ENCODE peak calls at places on chromosome 2, in five cellular contexts. One of them, this sample, is unnamed.

GRCh38 chr2:100610381-100610831 is 47.6 kb downstream of the PDCL3 start:
- DNase-seq in upper lobe of right lung: peak; percentile 74
- DNase-seq in adrenal gland: peak; percentile 49
- DNase-seq in trophoblast cell: peak; percentile 56
- DNase-seq in sigmoid colon: peak; percentile 80
- DNase-seq in this sample: peak; percentile 81

GRCh38 chr2:46848446-46848845 is 67.2 kb downstream of the MCFD2 start:
- DNase-seq in upper lobe of right lung: no peak
- DNase-seq in adrenal gland: no peak
- DNase-seq in trophoblast cell: no peak
- DNase-seq in sigmoid colon: peak; percentile 92
- DNase-seq in this sample: no peak

GRCh38 chr2:73986085-73986680 is 1.5 kb downstream of the TET3 start:
- DNase-seq in upper lobe of right lung: no peak
- DNase-seq in adrenal gland: no peak
- DNase-seq in trophoblast cell: no peak
- DNase-seq in sigmoid colon: no peak
- DNase-seq in this sample: no peak

GRCh38 chr2:24482972-24483300 is 8.1 kb upstream of the NCOA1 start:
- DNase-seq in upper lobe of right lung: no peak
- DNase-seq in adrenal gland: no peak
- DNase-seq in trophoblast cell: no peak
- DNase-seq in sigmoid colon: no peak
- DNase-seq in this sample: no peak

GRCh38 chr2:28956415-28956826 is 24.7 kb upstream of the TOGARAM2 start:
- DNase-seq in upper lobe of right lung: no peak
- DNase-seq in adrenal gland: no peak
- DNase-seq in trophoblast cell: peak; percentile 27
- DNase-seq in sigmoid colon: no peak
- DNase-seq in this sample: no peak

GRCh38 chr2:185857676-185858075 is 119.1 kb downstream of the FSIP2 start:
- DNase-seq in upper lobe of right lung: no peak
- DNase-seq in adrenal gland: no peak
- DNase-seq in trophoblast cell: no peak
- DNase-seq in sigmoid colon: no peak
- DNase-seq in this sample: no peak

GRCh38 chr2:20538308-20539132 is 91.6 kb downstream of the RHOB start:
- DNase-seq in upper lobe of right lung: no peak
- DNase-seq in adrenal gland: no peak
- DNase-seq in trophoblast cell: no peak
- DNase-seq in sigmoid colon: no peak
- DNase-seq in this sample: no peak

GRCh38 chr2:11692966-11693521 is 23.0 kb upstream of the NTSR2 start:
- DNase-seq in upper lobe of right lung: no peak
- DNase-seq in adrenal gland: peak; percentile 57
- DNase-seq in trophoblast cell: peak; percentile 85
- DNase-seq in sigmoid colon: peak; percentile 78
- DNase-seq in this sample: peak; percentile 78

GRCh38 chr2:85506768-85507181 is 32.2 kb upstream of the MAT2A start:
- DNase-seq in upper lobe of right lung: no peak
- DNase-seq in adrenal gland: no peak
- DNase-seq in trophoblast cell: no peak
- DNase-seq in sigmoid colon: no peak
- DNase-seq in this sample: no peak

GRCh38 chr2:870426-870825 is 80.2 kb upstream of the SNTG2 start:
- DNase-seq in upper lobe of right lung: peak; percentile 29
- DNase-seq in adrenal gland: no peak
- DNase-seq in trophoblast cell: no peak
- DNase-seq in sigmoid colon: no peak
- DNase-seq in this sample: no peak

GRCh38 chr2:190017837-190018236 is 44.7 kb downstream of the MSTN start:
- DNase-seq in upper lobe of right lung: no peak
- DNase-seq in adrenal gland: no peak
- DNase-seq in trophoblast cell: no peak
- DNase-seq in sigmoid colon: no peak
- DNase-seq in this sample: no peak

GRCh38 chr2:236932711-236933300 is 152.9 kb upstream of the COPS8 start:
- DNase-seq in upper lobe of right lung: no peak
- DNase-seq in adrenal gland: no peak
- DNase-seq in trophoblast cell: no peak
- DNase-seq in sigmoid colon: no peak
- DNase-seq in this sample: peak; percentile 21

GRCh38 chr2:54871457-54872103 is 148.1 kb downstream of the EML6 start:
- DNase-seq in upper lobe of right lung: no peak
- DNase-seq in adrenal gland: no peak
- DNase-seq in trophoblast cell: no peak
- DNase-seq in sigmoid colon: no peak
- DNase-seq in this sample: no peak

GRCh38 chr2:240819404-240820013 is 510 bp downstream of the KIF1A start:
- DNase-seq in upper lobe of right lung: no peak
- DNase-seq in adrenal gland: no peak
- DNase-seq in trophoblast cell: no peak
- DNase-seq in sigmoid colon: no peak
- DNase-seq in this sample: no peak

GRCh38 chr2:12045864-12046291 is 299.4 kb downstream of the LPIN1 start:
- DNase-seq in upper lobe of right lung: no peak
- DNase-seq in adrenal gland: no peak
- DNase-seq in trophoblast cell: no peak
- DNase-seq in sigmoid colon: no peak
- DNase-seq in this sample: no peak

GRCh38 chr2:17245921-17246320 is 272.3 kb downstream of the RAD51AP2 start:
- DNase-seq in upper lobe of right lung: no peak
- DNase-seq in adrenal gland: no peak
- DNase-seq in trophoblast cell: no peak
- DNase-seq in sigmoid colon: no peak
- DNase-seq in this sample: no peak

GRCh38 chr2:64819371-64819770 is 165.7 kb upstream of the SERTAD2 start:
- DNase-seq in upper lobe of right lung: no peak
- DNase-seq in adrenal gland: no peak
- DNase-seq in trophoblast cell: peak; percentile 25
- DNase-seq in sigmoid colon: no peak
- DNase-seq in this sample: no peak

GRCh38 chr2:238182362-238182761 is 21.1 kb downstream of the ILKAP start:
- DNase-seq in upper lobe of right lung: no peak
- DNase-seq in adrenal gland: no peak
- DNase-seq in trophoblast cell: no peak
- DNase-seq in sigmoid colon: no peak
- DNase-seq in this sample: no peak

GRCh38 chr2:33029459-33029858 is 82.7 kb downstream of the LTBP1 start:
- DNase-seq in upper lobe of right lung: no peak
- DNase-seq in adrenal gland: no peak
- DNase-seq in trophoblast cell: no peak
- DNase-seq in sigmoid colon: no peak
- DNase-seq in this sample: no peak

GRCh38 chr2:31038385-31038784 is 99.9 kb downstream of the GALNT14 start:
- DNase-seq in upper lobe of right lung: no peak
- DNase-seq in adrenal gland: no peak
- DNase-seq in trophoblast cell: no peak
- DNase-seq in sigmoid colon: no peak
- DNase-seq in this sample: no peak

GRCh38 chr2:169759987-169760386 is 26.4 kb downstream of the KLHL23 start:
- DNase-seq in upper lobe of right lung: no peak
- DNase-seq in adrenal gland: no peak
- DNase-seq in trophoblast cell: no peak
- DNase-seq in sigmoid colon: no peak
- DNase-seq in this sample: no peak

GRCh38 chr2:71608034-71608433 is 154.7 kb downstream of the DYSF start:
- DNase-seq in upper lobe of right lung: peak; percentile 6
- DNase-seq in adrenal gland: peak; percentile 12
- DNase-seq in trophoblast cell: no peak
- DNase-seq in sigmoid colon: peak; percentile 45
- DNase-seq in this sample: peak; percentile 40

GRCh38 chr2:234164499-234165409 is 114.3 kb downstream of the SPP2 start:
- DNase-seq in upper lobe of right lung: no peak
- DNase-seq in adrenal gland: no peak
- DNase-seq in trophoblast cell: peak; percentile 13
- DNase-seq in sigmoid colon: no peak
- DNase-seq in this sample: no peak

GRCh38 chr2:238988752-238989151 is 140.9 kb downstream of the TWIST2 start:
- DNase-seq in upper lobe of right lung: no peak
- DNase-seq in adrenal gland: no peak
- DNase-seq in trophoblast cell: no peak
- DNase-seq in sigmoid colon: peak; percentile 51
- DNase-seq in this sample: no peak

GRCh38 chr2:235300368-235301201 is 193.3 kb upstream of the AGAP1 start:
- DNase-seq in upper lobe of right lung: peak; percentile 80
- DNase-seq in adrenal gland: no peak
- DNase-seq in trophoblast cell: no peak
- DNase-seq in sigmoid colon: no peak
- DNase-seq in this sample: no peak

GRCh38 chr2:15554525-15555218 is 6.5 kb downstream of the NBAS start:
- DNase-seq in upper lobe of right lung: no peak
- DNase-seq in adrenal gland: no peak
- DNase-seq in trophoblast cell: no peak
- DNase-seq in sigmoid colon: no peak
- DNase-seq in this sample: no peak

GRCh38 chr2:196337618-196337953 is 166.2 kb upstream of the STK17B start:
- DNase-seq in upper lobe of right lung: no peak
- DNase-seq in adrenal gland: no peak
- DNase-seq in trophoblast cell: no peak
- DNase-seq in sigmoid colon: no peak
- DNase-seq in this sample: no peak

GRCh38 chr2:168798888-168799410 is 3.5 kb upstream of the NOSTRIN start:
- DNase-seq in upper lobe of right lung: no peak
- DNase-seq in adrenal gland: no peak
- DNase-seq in trophoblast cell: no peak
- DNase-seq in sigmoid colon: no peak
- DNase-seq in this sample: no peak

GRCh38 chr2:8609357-8609804 is 72.5 kb upstream of the ID2 start:
- DNase-seq in upper lobe of right lung: peak; percentile 13
- DNase-seq in adrenal gland: no peak
- DNase-seq in trophoblast cell: peak; percentile 48
- DNase-seq in sigmoid colon: no peak
- DNase-seq in this sample: no peak

GRCh38 chr2:120396519-120397361 is 50.8 kb downstream of the INHBB start:
- DNase-seq in upper lobe of right lung: no peak
- DNase-seq in adrenal gland: no peak
- DNase-seq in trophoblast cell: peak; percentile 97
- DNase-seq in sigmoid colon: peak; percentile 45
- DNase-seq in this sample: no peak

GRCh38 chr2:227472265-227473018 is 486 bp downstream of the AGFG1 start:
- DNase-seq in upper lobe of right lung: peak; percentile 82
- DNase-seq in adrenal gland: no peak
- DNase-seq in trophoblast cell: peak; percentile 58
- DNase-seq in sigmoid colon: peak; percentile 68
- DNase-seq in this sample: no peak

GRCh38 chr2:28359222-28360065 is 33.2 kb upstream of the FOSL2 start:
- DNase-seq in upper lobe of right lung: no peak
- DNase-seq in adrenal gland: peak; percentile 42
- DNase-seq in trophoblast cell: peak; percentile 45
- DNase-seq in sigmoid colon: no peak
- DNase-seq in this sample: peak; percentile 74

DNA sequence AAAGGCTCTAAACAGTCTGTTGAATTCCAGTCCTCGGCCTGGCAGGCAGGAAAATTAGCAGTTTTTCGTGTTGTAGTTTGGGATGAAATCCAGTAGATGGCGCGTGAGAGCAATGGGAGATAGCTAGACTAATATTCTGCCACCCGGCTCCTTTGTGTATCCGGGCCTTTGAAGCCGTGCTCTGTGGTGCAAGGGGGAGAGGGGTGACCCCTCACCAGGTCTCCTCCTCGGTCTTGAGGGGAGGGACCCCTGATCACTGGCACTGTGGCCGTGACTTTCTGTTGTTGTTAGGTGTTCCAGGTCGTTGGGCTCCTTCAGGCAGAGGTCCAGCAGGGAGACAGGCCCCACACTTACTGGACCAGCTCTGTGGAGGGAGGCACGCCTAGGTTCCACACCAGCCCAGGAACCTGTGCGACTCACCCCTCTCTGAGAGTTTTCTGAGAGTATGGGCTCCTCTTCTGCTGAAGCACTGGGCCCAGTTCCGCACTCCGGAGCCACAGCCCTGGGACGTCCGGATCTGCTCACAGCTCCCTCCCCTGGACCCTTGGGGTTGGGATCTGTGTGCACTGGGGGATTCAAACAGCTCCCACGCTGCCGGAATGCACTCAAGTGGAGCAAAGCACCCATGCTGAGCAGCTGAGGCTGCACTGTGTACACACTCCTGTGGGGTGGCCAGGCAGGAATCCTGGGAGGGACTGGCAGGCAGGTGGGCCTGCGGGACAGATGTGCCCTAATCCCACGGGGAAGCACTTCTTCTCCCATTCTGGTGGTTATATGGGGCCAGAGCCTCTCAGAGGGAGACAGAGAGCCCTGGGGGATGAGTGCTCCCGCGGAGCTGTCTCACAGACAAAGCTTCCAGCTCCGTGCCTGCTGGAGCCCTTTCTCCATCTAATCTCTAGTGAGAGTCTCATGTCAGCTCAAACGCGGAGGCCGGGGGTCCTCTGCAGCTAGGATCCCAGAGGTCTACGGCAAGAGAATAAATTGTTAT is 8.8 kb downstream of the GKN2 start:
- DNase-seq in upper lobe of right lung: peak; percentile 65
- DNase-seq in adrenal gland: peak; percentile 56
- DNase-seq in trophoblast cell: peak; percentile 92
- DNase-seq in sigmoid colon: peak; percentile 78
- DNase-seq in this sample: no peak
- H3K27ac ChIP-seq in upper lobe of right lung: no peak overlapping the region
- H3K27ac ChIP-seq in adrenal gland: no peak overlapping the region
- H3K27ac ChIP-seq in trophoblast cell: no peak overlapping the region
- H3K27ac ChIP-seq in sigmoid colon: no peak overlapping the region
- H3K27ac ChIP-seq in this sample: no peak overlapping the region

GRCh38 chr2:38671303-38671702 is 5.4 kb downstream of the GALM start:
- DNase-seq in upper lobe of right lung: no peak
- DNase-seq in adrenal gland: no peak
- DNase-seq in trophoblast cell: no peak
- DNase-seq in sigmoid colon: no peak
- DNase-seq in this sample: no peak
- H3K27ac ChIP-seq in upper lobe of right lung: no peak overlapping the region
- H3K27ac ChIP-seq in adrenal gland: no peak overlapping the region
- H3K27ac ChIP-seq in trophoblast cell: no peak overlapping the region
- H3K27ac ChIP-seq in sigmoid colon: no peak overlapping the region
- H3K27ac ChIP-seq in this sample: no peak overlapping the region

GRCh38 chr2:75432761-75433361 is 127.9 kb downstream of the EVA1A start:
- DNase-seq in upper lobe of right lung: peak; percentile 65
- DNase-seq in adrenal gland: no peak
- DNase-seq in trophoblast cell: no peak
- DNase-seq in sigmoid colon: no peak
- DNase-seq in this sample: no peak
- H3K27ac ChIP-seq in upper lobe of right lung: no peak overlapping the region
- H3K27ac ChIP-seq in adrenal gland: no peak overlapping the region
- H3K27ac ChIP-seq in trophoblast cell: peak overlapping the region; percentile 67
- H3K27ac ChIP-seq in sigmoid colon: no peak overlapping the region
- H3K27ac ChIP-seq in this sample: no peak overlapping the region

DNA sequence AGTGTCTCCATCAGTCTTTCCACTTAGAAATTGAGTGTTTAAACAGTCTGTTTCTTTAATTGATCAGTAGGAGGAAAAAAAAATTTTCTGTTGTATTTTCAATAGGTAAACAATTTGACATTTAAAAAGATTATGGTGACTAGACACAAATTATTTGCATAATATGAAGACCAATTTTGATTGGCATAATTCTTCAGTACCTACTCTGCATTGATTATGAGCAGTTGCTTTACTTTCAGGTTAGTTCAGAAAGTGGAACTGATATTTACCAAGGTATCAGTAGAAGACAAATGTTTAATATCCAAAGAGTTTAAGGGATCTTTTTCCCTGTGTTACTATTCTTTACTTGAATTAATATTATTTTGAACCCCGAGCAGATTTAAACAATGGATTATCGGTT is 2.6 kb downstream of the ADAM23 start:
- DNase-seq in upper lobe of right lung: no peak
- DNase-seq in adrenal gland: no peak
- DNase-seq in trophoblast cell: no peak
- DNase-seq in sigmoid colon: no peak
- DNase-seq in this sample: no peak
- H3K27ac ChIP-seq in upper lobe of right lung: no peak overlapping the region
- H3K27ac ChIP-seq in adrenal gland: no peak overlapping the region
- H3K27ac ChIP-seq in trophoblast cell: no peak overlapping the region
- H3K27ac ChIP-seq in sigmoid colon: no peak overlapping the region
- H3K27ac ChIP-seq in this sample: no peak overlapping the region